ENCODE peak calls at places on chromosomes 4 and X, in four cellular contexts. One of them, this sample, is unnamed.

GRCh38 chr4:150970685-150971151 is 44.4 kb downstream of the LRBA start:
- DNase-seq in fibroblast of the aortic adventitia: no peak
- DNase-seq in GM10248: peak; percentile 31
- DNase-seq in H7: no peak
- DNase-seq in this sample: no peak

GRCh38 chr4:159483110-159483509 is 380.2 kb downstream of the RAPGEF2 start:
- DNase-seq in fibroblast of the aortic adventitia: no peak
- DNase-seq in GM10248: no peak
- DNase-seq in H7: no peak
- DNase-seq in this sample: no peak

GRCh38 chr4:112889619-112890294 is 159.7 kb upstream of the ANK2 start:
- DNase-seq in fibroblast of the aortic adventitia: peak; percentile 90
- DNase-seq in GM10248: no peak
- DNase-seq in H7: no peak
- DNase-seq in this sample: no peak

GRCh38 chr4:183320211-183321068 is at the start of gene CLDN22:
- DNase-seq in fibroblast of the aortic adventitia: no peak
- DNase-seq in GM10248: no peak
- DNase-seq in H7: no peak
- DNase-seq in this sample: no peak

GRCh38 chr4:8238515-8239053 is 31.0 kb upstream of the HTRA3 start:
- DNase-seq in fibroblast of the aortic adventitia: no peak
- DNase-seq in GM10248: peak; percentile 61
- DNase-seq in H7: peak; percentile 98
- DNase-seq in this sample: no peak

GRCh38 chrX:38973327-38973726 is 172.1 kb downstream of the MID1IP1 start:
- DNase-seq in fibroblast of the aortic adventitia: peak; percentile 37
- DNase-seq in GM10248: no peak
- DNase-seq in H7: no peak
- DNase-seq in this sample: no peak

GRCh38 chr4:129488427-129488826 is 392.5 kb downstream of the C4orf33 start:
- DNase-seq in fibroblast of the aortic adventitia: no peak
- DNase-seq in GM10248: no peak
- DNase-seq in H7: no peak
- DNase-seq in this sample: no peak

GRCh38 chr4:21517460-21517859 is 431.1 kb downstream of the KCNIP4 start:
- DNase-seq in fibroblast of the aortic adventitia: no peak
- DNase-seq in GM10248: no peak
- DNase-seq in H7: no peak
- DNase-seq in this sample: no peak

GRCh38 chr4:84497220-84497834 is 1.8 kb downstream of the NKX6-1 start:
- DNase-seq in fibroblast of the aortic adventitia: no peak
- DNase-seq in GM10248: no peak
- DNase-seq in H7: peak; percentile 64
- DNase-seq in this sample: no peak

GRCh38 chr4:84944952-84945351 is 21.5 kb downstream of the WDFY3 start:
- DNase-seq in fibroblast of the aortic adventitia: no peak
- DNase-seq in GM10248: no peak
- DNase-seq in H7: no peak
- DNase-seq in this sample: no peak

GRCh38 chr4:21692211-21692610 is 256.4 kb downstream of the KCNIP4 start:
- DNase-seq in fibroblast of the aortic adventitia: no peak
- DNase-seq in GM10248: no peak
- DNase-seq in H7: no peak
- DNase-seq in this sample: no peak

GRCh38 chr4:156374069-156374468 is 420.4 kb upstream of the CTSO start:
- DNase-seq in fibroblast of the aortic adventitia: no peak
- DNase-seq in GM10248: no peak
- DNase-seq in H7: peak; percentile 11
- DNase-seq in this sample: no peak

GRCh38 chrX:10199212-10199611 is 42.4 kb downstream of the CLCN4 start:
- DNase-seq in fibroblast of the aortic adventitia: no peak
- DNase-seq in GM10248: peak; percentile 22
- DNase-seq in H7: no peak
- DNase-seq in this sample: peak; percentile 14

GRCh38 chr4:8599657-8600056 is 7.1 kb downstream of the CPZ start:
- DNase-seq in fibroblast of the aortic adventitia: peak; percentile 62
- DNase-seq in GM10248: no peak
- DNase-seq in H7: no peak
- DNase-seq in this sample: no peak

GRCh38 chrX:53281321-53281822 is at the start of gene IQSEC2:
- DNase-seq in fibroblast of the aortic adventitia: peak; percentile 76
- DNase-seq in GM10248: no peak
- DNase-seq in H7: peak; percentile 88
- DNase-seq in this sample: no peak

GRCh38 chr4:124025423-124025822 is 628.8 kb downstream of the SPRY1 start:
- DNase-seq in fibroblast of the aortic adventitia: no peak
- DNase-seq in GM10248: no peak
- DNase-seq in H7: no peak
- DNase-seq in this sample: no peak

GRCh38 chrX:154409222-154409871 is at the start of gene DNASE1L1:
- DNase-seq in fibroblast of the aortic adventitia: peak; percentile 78
- DNase-seq in GM10248: peak; percentile 75
- DNase-seq in H7: peak; percentile 92
- DNase-seq in this sample: peak; percentile 76

GRCh38 chr4:48898733-48899431 is 7.7 kb downstream of the OCIAD2 start:
- DNase-seq in fibroblast of the aortic adventitia: no peak
- DNase-seq in GM10248: no peak
- DNase-seq in H7: no peak
- DNase-seq in this sample: no peak

GRCh38 chr4:84531689-84532088 is 32.6 kb upstream of the NKX6-1 start:
- DNase-seq in fibroblast of the aortic adventitia: no peak
- DNase-seq in GM10248: no peak
- DNase-seq in H7: no peak
- DNase-seq in this sample: no peak

This sample was measured in GM06990.